ENCODE peak calls at places on chromosomes 5 and 9, in nine cellular contexts. U is astrocyte; A is fibroblast of lung; P is GM12878; F is foreskin keratinocyte; X is endothelial cell of umbilical vein; N is A673; V is IMR-90; S is CD8-positive, alpha-beta T cell. H is an unnamed sample.
A peak's percentile ranks its signal among the peaks of the same experiment; 100 is the strongest.

GRCh38 chr5:56837386-56837785 is 22.0 kb downstream of the MAP3K1 start:
- DNase-seq in U (no peak), A (no peak), P (no peak), F (no peak), X (peak; percentile 73), N (no peak), V (no peak), S (no peak), H (no peak)

GRCh38 chr5:113081881-113082546 is 105.4 kb downstream of the DCP2 start:
- DNase-seq in U (peak; percentile 94), A (peak; percentile 96), P (no peak), F (peak; percentile 46), X (peak; percentile 94), N (no peak), V (peak; percentile 80), S (no peak), H (no peak)

GRCh38 chr9:30943446-30944232 is 1440.8 kb upstream of the ACO1 start:
- DNase-seq in U (no peak), A (no peak), P (no peak), F (no peak), X (no peak), N (no peak), V (no peak), S (no peak), H (no peak)

GRCh38 chr5:178278358-178279023 is 45.9 kb upstream of the PHYKPL start:
- DNase-seq in U (no peak), A (no peak), P (no peak), F (no peak), X (no peak), N (no peak), V (no peak), S (no peak), H (no peak)

GRCh38 chr5:134006119-134006514 is 1.3 kb upstream of the VDAC1 start:
- DNase-seq in U (no peak), A (no peak), P (no peak), F (no peak), X (no peak), N (no peak), V (no peak), S (no peak), H (no peak)

GRCh38 chr5:17079562-17079961 is 137.9 kb upstream of the BASP1 start:
- DNase-seq in U (peak; percentile 60), A (peak; percentile 64), P (no peak), F (no peak), X (peak; percentile 99), N (no peak), V (no peak), S (no peak), H (no peak)

GRCh38 chr5:67085616-67086015 is 111.0 kb downstream of the CD180 start:
- DNase-seq in U (no peak), A (no peak), P (no peak), F (no peak), X (no peak), N (no peak), V (no peak), S (no peak), H (no peak)

GRCh38 chr5:150540615-150541396 is 32.9 kb downstream of the NDST1 start:
- DNase-seq in U (peak; percentile 96), A (peak; percentile 97), P (no peak), F (peak; percentile 78), X (peak; percentile 82), N (no peak), V (peak; percentile 98), S (no peak), H (no peak)

GRCh38 chr9:132849168-132849831 is 28.8 kb downstream of the AK8 start:
- DNase-seq in U (no peak), A (no peak), P (no peak), F (no peak), X (no peak), N (no peak), V (no peak), S (no peak), H (no peak)

GRCh38 chr5:162956570-162956969 is 480.8 kb upstream of the CCNG1 start:
- DNase-seq in U (no peak), A (no peak), P (no peak), F (no peak), X (no peak), N (no peak), V (no peak), S (no peak), H (no peak)
- TF ChIP-seq CTCF in U (no peak), A (no peak), P (peak; percentile 23), F (no peak), X (no peak), N (peak; percentile 19), V (no peak), S (no peak), H (no peak)

GRCh38 chr5:88886252-88886651 is 3.3 kb upstream of the MEF2C start:
- DNase-seq in U (no peak), A (no peak), P (no peak), F (no peak), X (peak; percentile 28), N (no peak), V (no peak), S (no peak), H (no peak)
- H3K27ac ChIP-seq in U (no peak overlapping the region), A (no peak overlapping the region), P (peak overlapping the region; percentile 98), F (no peak overlapping the region), X (no peak overlapping the region), N (no peak overlapping the region), V (no peak overlapping the region), S (no peak overlapping the region), H (peak overlapping the region; percentile 96)

GRCh38 chr9:78663367-78663766 is 366.4 kb downstream of the PSAT1 start:
- DNase-seq in U (no peak), A (no peak), P (no peak), F (no peak), X (no peak), N (no peak), V (no peak), S (no peak), H (no peak)
- TF ChIP-seq CTCF in U (no peak), A (no peak), P (no peak), F (no peak), X (no peak), N (no peak), V (no peak), S (no peak), H (no peak)

DNA sequence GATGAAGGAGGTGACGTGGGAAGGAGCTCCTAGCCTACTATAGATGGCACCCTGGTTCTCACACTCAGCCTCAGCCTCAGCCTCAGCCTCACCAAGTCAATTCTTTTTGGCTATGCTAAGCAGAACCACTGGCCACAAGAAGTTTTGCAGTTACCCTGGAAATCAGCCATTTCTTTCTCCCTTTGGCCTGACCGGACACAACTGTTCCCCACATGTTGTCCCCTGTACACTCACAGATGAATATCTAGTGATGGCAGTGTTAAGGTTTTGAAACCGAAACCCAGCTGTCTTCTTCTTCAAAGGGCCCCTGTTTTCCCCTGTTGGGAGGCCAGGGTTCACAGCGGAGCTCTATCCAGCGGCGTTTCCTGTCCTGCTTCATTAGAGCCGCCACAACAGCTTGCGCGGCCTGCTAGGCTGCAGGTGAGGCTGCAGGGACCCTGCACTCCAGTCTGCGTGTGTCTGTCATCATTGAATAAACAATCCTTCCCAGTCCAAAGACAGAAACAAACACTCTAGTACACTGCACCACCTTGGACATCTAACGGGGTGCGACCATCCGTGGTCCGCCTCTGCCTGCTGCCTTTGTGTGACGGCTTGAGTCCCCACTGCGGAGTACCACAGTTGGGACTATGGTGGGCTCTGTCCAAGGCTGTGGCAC is 250.5 kb downstream of the DENND1A start:
- DNase-seq in U (no peak), A (no peak), P (peak; percentile 95), F (no peak), X (no peak), N (no peak), V (peak; percentile 27), S (no peak), H (no peak)
- H3K27ac ChIP-seq in U (no peak overlapping the region), A (no peak overlapping the region), P (peak overlapping the region; percentile 72), F (no peak overlapping the region), X (no peak overlapping the region), N (no peak overlapping the region), V (no peak overlapping the region), S (no peak overlapping the region), H (no peak overlapping the region)

DNA sequence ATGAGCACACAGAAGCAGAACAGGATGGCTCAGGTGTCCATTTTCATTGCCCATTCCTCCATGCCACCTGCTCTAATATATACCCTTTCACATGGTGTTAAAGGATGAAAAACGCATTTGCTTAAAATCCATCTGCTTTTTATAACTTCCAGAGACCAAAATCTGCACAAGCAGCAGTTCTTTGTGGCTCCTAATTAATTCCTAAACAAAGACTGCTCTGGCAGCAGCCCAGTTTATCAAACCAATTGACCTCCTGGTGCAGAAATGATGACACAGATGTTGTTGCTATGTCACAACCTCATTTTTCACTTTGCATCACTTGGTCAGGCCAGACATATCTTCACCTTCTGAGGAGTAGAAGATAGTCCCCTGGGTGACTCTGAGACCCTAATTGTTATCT is 141.2 kb downstream of the ASTN2 start:
- DNase-seq in U (no peak), A (no peak), P (no peak), F (no peak), X (no peak), N (no peak), V (no peak), S (no peak), H (no peak)
- TF ChIP-seq CTCF in U (no peak), A (no peak), P (no peak), F (no peak), X (no peak), N (no peak), V (no peak), S (no peak), H (no peak)